ENCODE peak calls at places on chromosomes 11 and 22, in four cellular contexts. R is right lobe of liver, B is MM.1S, M is brain microvascular endothelial cell. S is an unnamed sample.
A peak's percentile ranks its signal among the peaks of the same experiment; 100 is the strongest.

GRCh38 chr11:60625262-60625661 is 74.2 kb upstream of the MS4A8 start:
- DNase-seq in R (no peak), B (peak; percentile 64), M (peak; percentile 70), S (peak; percentile 55)

GRCh38 chr22:28801845-28802594 is 1.7 kb upstream of the XBP1 start:
- DNase-seq in R (peak; percentile 88), B (peak; percentile 75), M (no peak), S (peak; percentile 20)

GRCh38 chr11:34332524-34332923 is 25.3 kb downstream of the ABTB2 start:
- DNase-seq in R (no peak), B (no peak), M (no peak), S (no peak)

GRCh38 chr11:122724520-122724919 is 69.0 kb downstream of the UBASH3B start:
- DNase-seq in R (no peak), B (no peak), M (no peak), S (no peak)

GRCh38 chr22:39129081-39129480 is 23.4 kb downstream of the CBX7 start:
- DNase-seq in R (no peak), B (no peak), M (no peak), S (no peak)

GRCh38 chr11:133742388-133742787 is 102.9 kb downstream of the SPATA19 start:
- DNase-seq in R (no peak), B (no peak), M (no peak), S (no peak)

GRCh38 chr22:49368976-49369725 is 458.5 kb downstream of the BRD1 start:
- DNase-seq in R (no peak), B (no peak), M (no peak), S (no peak)

GRCh38 chr11:72813740-72814138 is 472 bp upstream of the ATG16L2 start:
- DNase-seq in R (peak; percentile 86), B (peak; percentile 86), M (peak; percentile 65), S (no peak)

GRCh38 chr11:2300290-2300935 is 1.3 kb downstream of the C11orf21 start:
- DNase-seq in R (peak; percentile 48), B (no peak), M (no peak), S (no peak)

GRCh38 chr11:118953265-118953664 is 2.8 kb upstream of the UPK2 start:
- DNase-seq in R (no peak), B (no peak), M (peak; percentile 23), S (no peak)

GRCh38 chr11:61647529-61647928 is 32.7 kb upstream of the DAGLA start:
- DNase-seq in R (no peak), B (no peak), M (no peak), S (peak; percentile 26)

GRCh38 chr11:118045191-118045590 is 31.7 kb upstream of the TMPRSS4 start:
- DNase-seq in R (no peak), B (no peak), M (no peak), S (peak; percentile 60)

GRCh38 chr22:27952091-27952490 is 33.0 kb upstream of the PITPNB start:
- DNase-seq in R (no peak), B (no peak), M (peak; percentile 72), S (peak; percentile 46)

GRCh38 chr11:999009-999408 is 37.5 kb downstream of the MUC6 start:
- DNase-seq in R (no peak), B (no peak), M (no peak), S (no peak)

GRCh38 chr11:78657968-78658839 is 83.5 kb upstream of the NARS2 start:
- DNase-seq in R (no peak), B (no peak), M (no peak), S (no peak)

GRCh38 chr22:27851974-27852713 is 50.6 kb upstream of the MN1 start:
- DNase-seq in R (no peak), B (no peak), M (no peak), S (peak; percentile 48)

GRCh38 chr11:94149435-94149834 is 20.8 kb downstream of the PANX1 start:
- DNase-seq in R (no peak), B (no peak), M (peak; percentile 67), S (peak; percentile 75)

GRCh38 chr11:94089356-94089755 is 39.3 kb upstream of the PANX1 start:
- DNase-seq in R (no peak), B (no peak), M (no peak), S (no peak)

GRCh38 chr22:41478891-41479521 is 10.1 kb downstream of the ACO2 start:
- DNase-seq in R (peak; percentile 81), B (no peak), M (no peak), S (no peak)

GRCh38 chr11:61162092-61162935 is 1.1 kb upstream of the VPS37C start:
- DNase-seq in R (no peak), B (peak; percentile 23), M (peak; percentile 23), S (peak; percentile 70)

GRCh38 chr11:123653997-123654565 is 343 bp downstream of the SCN3B start:
- DNase-seq in R (no peak), B (peak; percentile 31), M (peak; percentile 31), S (peak; percentile 35)

GRCh38 chr11:30889116-30889765 is 303.1 kb upstream of the MPPED2 start:
- DNase-seq in R (no peak), B (no peak), M (peak; percentile 19), S (peak; percentile 17)

GRCh38 chr22:35257321-35258143 is at the start of gene HMGXB4:
- DNase-seq in R (peak; percentile 92), B (peak; percentile 93), M (peak; percentile 85), S (peak; percentile 66)
- TF ChIP-seq CTCF in R (no peak), B (no peak), M (no peak), S (no peak)

GRCh38 chr11:86802146-86802545 is 1.8 kb downstream of the PRSS23 start:
- DNase-seq in R (no peak), B (no peak), M (no peak), S (peak; percentile 80)
- H3K4me3 ChIP-seq in R (peak overlapping the region; percentile 49), B (no peak overlapping the region), M (peak overlapping the region; percentile 84), S (peak overlapping the region; percentile 75)

DNA sequence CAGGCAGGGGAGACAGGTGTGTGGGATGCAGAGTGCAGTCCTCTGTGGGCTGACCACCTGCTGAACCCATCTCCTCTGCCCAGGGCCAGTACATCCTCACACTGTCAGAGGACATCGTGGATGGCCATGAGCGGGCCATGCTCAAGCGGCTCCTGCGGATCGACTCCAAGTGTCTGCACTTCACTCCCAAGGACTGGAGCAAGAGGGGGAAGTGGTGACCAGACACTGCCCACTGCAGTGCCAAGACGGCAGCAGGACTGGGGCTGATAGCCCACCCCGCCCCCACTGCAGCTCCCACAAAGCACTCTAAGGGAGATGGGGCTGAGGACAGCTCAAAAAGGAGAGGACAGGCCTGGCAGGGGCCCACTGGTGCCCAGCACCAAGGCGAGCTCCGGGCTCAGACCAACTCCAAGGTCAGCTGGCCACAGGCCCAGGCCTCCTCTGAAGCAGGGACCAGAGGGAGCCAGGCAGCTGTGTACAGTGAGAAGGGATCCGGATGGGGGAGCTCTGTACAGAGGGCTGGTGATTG is 1.6 kb downstream of the RNASEH2C start:
- DNase-seq in R (peak; percentile 74), B (no peak), M (no peak), S (no peak)
- H3K36me3 ChIP-seq in R (peaks cover 52% of the 10 kb centered on the region), B (peaks cover 20% of the 10 kb centered on the region), M (peaks cover 46% of the 10 kb centered on the region), S (peaks cover 34% of the 10 kb centered on the region)

DNA sequence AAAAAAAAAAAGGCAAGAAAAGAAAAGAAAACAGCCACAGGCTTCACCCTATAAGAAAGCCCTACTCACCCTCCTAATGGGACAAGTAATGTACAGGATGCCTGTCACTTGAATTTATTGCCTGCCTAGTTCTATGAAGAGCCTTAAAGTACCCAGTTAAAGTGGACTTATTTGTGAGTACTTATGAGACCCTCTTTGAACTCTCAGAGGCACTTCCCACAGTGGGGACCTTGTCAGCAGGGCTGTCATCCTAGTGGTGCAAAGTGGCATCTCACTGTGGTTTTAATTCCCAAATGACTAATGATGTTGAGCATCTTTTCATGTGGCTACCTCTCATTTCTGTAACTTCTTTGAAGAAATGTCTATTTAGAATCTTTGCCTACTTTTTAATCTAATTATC is 41.8 kb upstream of the BARX2 start:
- DNase-seq in R (no peak), B (no peak), M (no peak), S (peak; percentile 11)
- TF ChIP-seq CTCF in R (no peak), B (peak; percentile 11), M (peak; percentile 48), S (peak; percentile 28)

DNA sequence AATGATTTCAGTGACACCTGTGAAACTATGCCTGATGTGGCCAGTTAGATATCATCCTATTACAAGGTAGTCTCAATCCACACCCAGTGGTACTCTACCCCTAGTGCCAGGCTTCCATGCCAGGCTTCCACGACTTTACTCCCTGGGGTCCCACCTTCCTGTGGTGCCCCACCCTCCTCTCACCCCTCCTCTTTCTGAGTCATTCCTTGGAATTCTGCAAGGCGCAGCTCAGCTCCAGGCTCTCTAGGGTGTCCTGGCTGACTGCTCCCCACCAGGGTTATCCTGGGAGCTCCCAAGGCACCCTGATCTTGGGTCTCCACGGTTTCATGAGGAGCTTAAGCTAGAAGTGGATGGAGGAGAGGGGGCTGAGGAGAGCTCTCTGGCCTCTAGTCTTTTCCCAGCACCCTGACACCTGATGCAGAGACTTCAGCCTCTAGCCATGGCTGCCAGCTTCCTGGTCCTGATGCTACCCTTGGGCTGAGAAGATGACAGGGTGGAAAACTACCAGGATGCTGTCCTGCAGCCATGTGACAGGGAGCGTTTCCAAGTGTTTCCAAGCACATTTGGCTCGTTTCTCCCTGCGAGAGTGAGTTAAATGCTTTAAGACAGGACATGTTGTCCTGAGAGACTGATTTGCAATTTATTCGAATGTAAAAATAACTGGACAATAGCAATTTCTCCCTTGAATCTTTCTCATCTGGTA is 1461.2 kb downstream of the TBC1D22A start:
- DNase-seq in R (no peak), B (no peak), M (no peak), S (no peak)
- H3K4me3 ChIP-seq in R (no peak overlapping the region), B (no peak overlapping the region), M (no peak overlapping the region), S (no peak overlapping the region)

DNA sequence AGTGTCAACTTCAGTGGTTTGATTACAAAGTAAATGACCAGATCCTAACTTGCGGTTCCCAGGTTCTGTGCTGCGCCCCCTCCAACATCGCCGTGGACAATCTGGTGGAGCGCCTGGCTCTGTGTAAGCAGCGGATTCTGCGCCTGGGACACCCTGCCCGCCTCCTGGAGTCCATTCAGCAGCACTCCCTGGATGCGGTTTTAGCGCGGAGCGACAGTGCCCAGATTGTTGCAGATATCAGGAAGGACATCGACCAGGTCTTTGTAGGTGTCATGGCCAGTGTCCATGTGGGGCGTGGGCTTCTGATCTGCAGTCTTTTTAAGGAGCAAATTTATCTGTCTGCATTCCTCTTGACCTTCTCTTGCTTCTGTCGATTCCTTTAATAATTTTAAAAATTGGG is 11.1 kb downstream of the IGHMBP2 start:
- DNase-seq in R (no peak), B (no peak), M (no peak), S (no peak)
- H3K36me3 ChIP-seq in R (peaks cover 89% of the 10 kb centered on the region), B (no peaks in the 10 kb centered on the region), M (peaks cover 51% of the 10 kb centered on the region), S (peaks cover 27% of the 10 kb centered on the region)

GRCh38 chr22:26033071-26033470 is 136.2 kb upstream of the SEZ6L start:
- DNase-seq in R (no peak), B (no peak), M (no peak), S (no peak)
- TF ChIP-seq CTCF in R (no peak), B (no peak), M (no peak), S (no peak)

GRCh38 chr22:22036588-22036987 is 54.0 kb upstream of the TOP3B start:
- DNase-seq in R (no peak), B (no peak), M (no peak), S (no peak)
- H3K4me3 ChIP-seq in R (no peak overlapping the region), B (no peak overlapping the region), M (no peak overlapping the region), S (no peak overlapping the region)